ENCODE peak calls at places on chromosomes 2 and 18, in five cellular contexts. Z is PC-9; X is CD8-positive, alpha-beta T cell; N is tibial artery; Y is GM23338. T is an unnamed sample.
A peak's percentile ranks its signal among the peaks of the same experiment; 100 is the strongest.

GRCh38 chr2:106115250-106115649 is 78.9 kb downstream of the UXS1 start:
- DNase-seq in N (no peak), Z (peak; percentile 86), Y (no peak), X (no peak), T (no peak)

GRCh38 chr2:8935984-8936383 is 67.5 kb downstream of the MBOAT2 start:
- DNase-seq in N (no peak), X (no peak), Y (peak; percentile 15), Z (no peak), T (no peak)

GRCh38 chr2:219553168-219553417 is 9.3 kb downstream of the TMEM198 start:
- DNase-seq in X (no peak), N (no peak), Y (no peak), Z (no peak), T (no peak)

GRCh38 chr2:125667630-125668029 is 988.3 kb upstream of the GYPC start:
- DNase-seq in X (no peak), Y (no peak), Z (no peak), N (no peak), T (no peak)

GRCh38 chr2:17610521-17610920 is 70.0 kb downstream of the VSNL1 start:
- DNase-seq in Z (no peak), X (no peak), N (no peak), Y (no peak), T (no peak)

GRCh38 chr2:149224458-149224857 is 105.9 kb upstream of the LYPD6 start:
- DNase-seq in Z (no peak), Y (no peak), N (no peak), X (no peak), T (no peak)

GRCh38 chr2:210617732-210618330 is 61.4 kb downstream of the CPS1 start:
- DNase-seq in Y (peak; percentile 69), X (no peak), Z (no peak), N (no peak), T (no peak)

GRCh38 chr2:161384864-161385263 is 31.2 kb upstream of the TBR1 start:
- DNase-seq in Z (no peak), N (no peak), Y (no peak), X (no peak), T (no peak)

GRCh38 chr2:13819896-13820295 is 812.6 kb upstream of the LRATD1 start:
- DNase-seq in Z (no peak), Y (no peak), N (no peak), X (no peak), T (no peak)

GRCh38 chr2:218569661-218570500 is 1.2 kb downstream of the CNOT9 start:
- DNase-seq in X (no peak), N (no peak), Z (no peak), Y (peak; percentile 18), T (peak; percentile 27)

DNA sequence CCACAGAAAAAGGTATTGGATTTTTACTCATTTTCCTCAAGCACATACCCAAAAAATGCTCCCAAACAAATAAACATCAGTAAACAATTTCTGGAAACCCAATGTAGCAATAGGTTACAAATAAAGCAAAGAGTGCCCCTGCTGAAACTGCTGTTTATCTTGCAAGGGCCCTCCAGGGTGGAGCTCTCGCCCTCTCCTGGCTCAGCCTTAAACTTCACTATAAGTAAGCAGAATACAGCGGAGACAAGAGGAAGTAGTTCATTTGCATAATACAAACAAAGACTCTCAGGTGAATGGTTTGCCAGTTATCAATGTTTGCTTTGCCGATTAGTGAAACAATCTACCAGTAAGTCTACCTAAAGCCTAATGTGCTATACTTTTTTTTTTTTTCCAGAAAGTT is 437.6 kb downstream of the DLGAP1 start:
- DNase-seq in Y (peak; percentile 87), N (no peak), Z (no peak), X (no peak), T (no peak)
- TF ChIP-seq CTCF in Y (peak; percentile 67), N (no peak), Z (peak; percentile 23), X (no peak), T (no peak)

GRCh38 chr2:85611217-85611704 is 605 bp downstream of the C2orf68 start:
- DNase-seq in X (no peak), Z (no peak), N (no peak), Y (no peak), T (no peak)
- H3K4me1 ChIP-seq in X (peaks cover 22% of the 10 kb centered on the region), Z (peaks cover 43% of the 10 kb centered on the region), N (peaks cover 45% of the 10 kb centered on the region), Y (peaks cover 3% of the 10 kb centered on the region), T (peaks cover 8% of the 10 kb centered on the region)

DNA sequence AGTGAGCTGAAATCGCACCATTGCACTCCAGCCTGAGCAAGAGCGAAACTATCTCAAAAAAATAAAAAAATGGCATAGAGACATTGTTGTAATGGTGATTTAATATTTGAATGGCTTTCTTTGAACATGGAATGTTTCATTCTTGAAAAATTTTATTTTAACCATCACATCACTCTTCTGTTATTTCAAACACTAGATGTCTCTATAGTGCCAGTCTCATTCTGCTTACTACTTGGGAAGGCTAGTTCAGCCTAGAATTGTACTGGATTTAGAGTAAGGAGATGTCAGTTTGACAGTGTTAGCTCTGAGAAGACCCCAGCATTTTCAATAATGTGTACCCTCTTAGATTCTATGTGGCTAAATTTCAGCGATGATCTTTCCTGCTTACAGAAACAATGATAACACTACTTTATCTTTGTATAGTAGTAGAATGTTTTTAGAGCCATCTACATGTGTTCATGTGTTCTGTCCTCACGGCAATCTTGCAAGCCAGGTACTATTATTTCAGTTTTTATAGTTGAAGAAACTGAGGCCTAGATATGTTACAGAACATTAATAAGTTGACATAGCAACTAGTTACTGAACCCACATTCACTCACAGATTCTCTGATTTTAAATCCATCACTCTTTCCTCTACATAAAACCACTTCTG is 142.9 kb upstream of the ZSWIM2 start:
- DNase-seq in Z (no peak), Y (no peak), X (no peak), N (no peak), T (no peak)
- TF ChIP-seq CTCF in Z (no peak), Y (peak; percentile 38), X (no peak), N (no peak), T (no peak)

GRCh38 chr2:65527451-65528240 is 95.2 kb upstream of the SPRED2 start:
- DNase-seq in Y (no peak), X (no peak), Z (no peak), N (no peak), T (no peak)
- H3K4me1 ChIP-seq in Y (no peaks in the 10 kb centered on the region), X (no peaks in the 10 kb centered on the region), Z (peaks cover 12% of the 10 kb centered on the region), N (no peaks in the 10 kb centered on the region), T (no peaks in the 10 kb centered on the region)

GRCh38 chr2:134917958-134918517 is 584 bp upstream of the CCNT2 start:
- DNase-seq in Y (no peak), N (no peak), X (peak; percentile 81), Z (no peak), T (peak; percentile 92)
- TF ChIP-seq CTCF in Y (peak; percentile 18), N (peak; percentile 30), X (no peak), Z (peak; percentile 17), T (peak; percentile 22)

GRCh38 chr2:136324966-136325365 is 207.0 kb upstream of the CXCR4 start:
- DNase-seq in Y (no peak), Z (no peak), N (no peak), X (no peak), T (no peak)

GRCh38 chr2:136319651-136320050 is 201.7 kb upstream of the CXCR4 start:
- DNase-seq in N (no peak), X (no peak), Z (no peak), Y (no peak), T (no peak)

GRCh38 chr2:136323212-136323611 is 205.3 kb upstream of the CXCR4 start:
- DNase-seq in X (no peak), Z (no peak), N (no peak), Y (no peak), T (no peak)

GRCh38 chr2:136323935-136324334 is 206.0 kb upstream of the CXCR4 start:
- DNase-seq in X (no peak), N (no peak), Z (no peak), Y (no peak), T (no peak)

GRCh38 chr2:136322436-136322835 is 204.5 kb upstream of the CXCR4 start:
- DNase-seq in Y (no peak), X (no peak), N (no peak), Z (no peak), T (no peak)
- H3K4me1 ChIP-seq in Y (peaks cover 35% of the 10 kb centered on the region), X (peaks cover 38% of the 10 kb centered on the region), N (no peaks in the 10 kb centered on the region), Z (peaks cover 2% of the 10 kb centered on the region), T (no peaks in the 10 kb centered on the region)

GRCh38 chr2:120368086-120368485 is 22.1 kb downstream of the INHBB start:
- DNase-seq in N (no peak), X (no peak), Z (no peak), Y (no peak), T (no peak)
- TF ChIP-seq CTCF in N (no peak), X (no peak), Z (no peak), Y (no peak), T (no peak)

T was measured in mucosa of descending colon.